ENCODE peak calls at places on chromosomes 6 and 20, in five cellular contexts. V is right lobe of liver, W is body of pancreas, Y is ovary, P is IMR-90. X is an unnamed sample. For H3K4me1, the result is how much of the 10 kb centered on the place peaks cover.

GRCh38 chr6:137313928-137314855 is 95.0 kb upstream of the IFNGR1 start:
- DNase-seq in V (peak), W (peak), Y (peak), P (peak), X (peak)

GRCh38 chr20:62632575-62632974 is 9.7 kb upstream of the SLCO4A1 start:
- DNase-seq in V (no peak), W (no peak), Y (no peak), P (no peak), X (no peak)

GRCh38 chr6:35448191-35448590 is 3.9 kb upstream of the FANCE start:
- DNase-seq in V (no peak), W (no peak), Y (no peak), P (no peak), X (no peak)

GRCh38 chr20:59571591-59572314 is 32.6 kb upstream of the PHACTR3 start:
- DNase-seq in V (peak), W (peak), Y (peak), P (peak), X (peak)

GRCh38 chr6:109055771-109056235 is 38.8 kb downstream of the SESN1 start:
- DNase-seq in V (no peak), W (no peak), Y (no peak), P (peak), X (no peak)

GRCh38 chr6:75827163-75827562 is 78.1 kb downstream of the MYO6 start:
- DNase-seq in V (no peak), W (no peak), Y (no peak), P (no peak), X (no peak)

GRCh38 chr6:148577687-148578488 is 168.9 kb upstream of the UST start:
- DNase-seq in V (peak), W (peak), Y (peak), P (peak), X (peak)

GRCh38 chr6:41719796-41720620 is 15.4 kb downstream of the TFEB start:
- DNase-seq in V (no peak), W (no peak), Y (no peak), P (no peak), X (no peak)

GRCh38 chr6:27575594-27576361 is 102.9 kb upstream of the ZNF184 start:
- DNase-seq in V (no peak), W (no peak), Y (no peak), P (no peak), X (no peak)

GRCh38 chr6:27669278-27669797 is 196.4 kb upstream of the ZNF184 start:
- DNase-seq in V (no peak), W (no peak), Y (peak), P (no peak), X (no peak)

GRCh38 chr20:55947701-55948100 is 57.6 kb downstream of the CBLN4 start:
- DNase-seq in V (no peak), W (no peak), Y (no peak), P (no peak), X (no peak)

GRCh38 chr20:1267161-1267560 is 1.1 kb downstream of the SNPH start:
- DNase-seq in V (no peak), W (no peak), Y (no peak), P (no peak), X (no peak)

GRCh38 chr6:7146079-7146828 is 38.5 kb downstream of the RREB1 start:
- DNase-seq in V (peak), W (peak), Y (peak), P (peak), X (peak)

GRCh38 chr20:25196701-25197120 is 1.2 kb downstream of the ENTPD6 start:
- DNase-seq in V (no peak), W (no peak), Y (no peak), P (no peak), X (no peak)

GRCh38 chr20:53070714-53071392 is 98.7 kb downstream of the TSHZ2 start:
- DNase-seq in V (no peak), W (no peak), Y (no peak), P (no peak), X (no peak)

GRCh38 chr20:32767418-32768198 is 5.4 kb downstream of the DNMT3B start:
- DNase-seq in V (no peak), W (no peak), Y (no peak), P (no peak), X (no peak)

GRCh38 chr6:1608976-1609661 is 596 bp upstream of the FOXC1 start:
- DNase-seq in V (no peak), W (peak), Y (peak), P (peak), X (no peak)

GRCh38 chr6:170124150-170124549 is 166.7 kb downstream of the DLL1 start:
- DNase-seq in V (no peak), W (no peak), Y (no peak), P (no peak), X (no peak)

GRCh38 chr20:44019638-44020335 is 105.1 kb downstream of the TOX2 start:
- DNase-seq in V (no peak), W (no peak), Y (no peak), P (peak), X (no peak)

GRCh38 chr20:40008177-40008576 is 680.9 kb downstream of the MAFB start:
- DNase-seq in V (no peak), W (no peak), Y (no peak), P (peak), X (no peak)

GRCh38 chr6:137707590-137708360 is 159.3 kb upstream of the TNFAIP3 start:
- DNase-seq in V (peak), W (peak), Y (peak), P (peak), X (peak)

GRCh38 chr6:32047855-32048766 is 9.9 kb downstream of the CYP21A2 start:
- DNase-seq in V (peak), W (peak), Y (peak), P (peak), X (peak)

GRCh38 chr6:163983601-163984445 is 569.3 kb downstream of the QKI start:
- DNase-seq in V (no peak), W (no peak), Y (no peak), P (no peak), X (no peak)

GRCh38 chr20:45826381-45827019 is 612 bp downstream of the TNNC2 start:
- DNase-seq in V (no peak), W (no peak), Y (peak), P (peak), X (no peak)

GRCh38 chr6:143136647-143137046 is 76.0 kb downstream of the AIG1 start:
- DNase-seq in V (no peak), W (no peak), Y (no peak), P (no peak), X (no peak)

GRCh38 chr20:4810446-4811019 is 88.8 kb downstream of the PRND start:
- DNase-seq in V (no peak), W (no peak), Y (no peak), P (no peak), X (no peak)
- H3K4me1 ChIP-seq in V (under half), W (under half), Y (under half), P (under half), X (under half)

GRCh38 chr20:4533734-4534133 is 188.0 kb upstream of the PRND start:
- DNase-seq in V (no peak), W (no peak), Y (no peak), P (no peak), X (no peak)
- TF ChIP-seq POLR2A in V (no peak), W (no peak), Y (no peak), P (no peak), X (no peak)

DNA sequence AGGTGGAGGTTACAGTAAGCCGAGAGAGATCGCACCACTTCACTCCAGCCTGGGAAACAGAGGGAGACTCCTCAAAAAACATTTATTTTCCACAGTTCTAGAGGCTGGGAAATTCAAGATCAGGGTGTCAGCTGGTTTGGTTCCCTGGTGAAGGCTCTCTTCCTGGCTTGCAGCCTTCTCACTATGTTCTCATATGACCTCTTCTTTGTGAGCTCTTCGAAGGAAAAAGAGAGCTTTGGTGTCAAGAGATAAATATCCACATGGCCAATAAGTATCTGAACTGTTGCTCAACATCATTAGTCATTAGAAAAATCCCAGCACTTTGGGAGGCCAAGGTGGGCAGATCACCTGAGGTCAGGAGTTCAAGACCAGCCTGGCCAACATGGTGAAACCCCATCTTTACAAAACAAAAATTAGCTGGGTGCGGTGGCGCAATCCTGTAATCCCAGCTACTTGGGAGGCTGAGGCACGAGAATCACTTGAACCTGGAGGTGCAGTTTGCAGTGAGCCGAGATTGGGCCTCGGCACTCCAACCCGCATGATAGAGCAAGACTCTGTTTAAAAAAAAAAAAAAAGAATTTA is 40.2 kb downstream of the GTF2H5 start:
- DNase-seq in V (no peak), W (no peak), Y (no peak), P (no peak), X (no peak)
- H3K27ac ChIP-seq in V (no peak), W (no peak), Y (no peak), P (no peak), X (no peak)

DNA sequence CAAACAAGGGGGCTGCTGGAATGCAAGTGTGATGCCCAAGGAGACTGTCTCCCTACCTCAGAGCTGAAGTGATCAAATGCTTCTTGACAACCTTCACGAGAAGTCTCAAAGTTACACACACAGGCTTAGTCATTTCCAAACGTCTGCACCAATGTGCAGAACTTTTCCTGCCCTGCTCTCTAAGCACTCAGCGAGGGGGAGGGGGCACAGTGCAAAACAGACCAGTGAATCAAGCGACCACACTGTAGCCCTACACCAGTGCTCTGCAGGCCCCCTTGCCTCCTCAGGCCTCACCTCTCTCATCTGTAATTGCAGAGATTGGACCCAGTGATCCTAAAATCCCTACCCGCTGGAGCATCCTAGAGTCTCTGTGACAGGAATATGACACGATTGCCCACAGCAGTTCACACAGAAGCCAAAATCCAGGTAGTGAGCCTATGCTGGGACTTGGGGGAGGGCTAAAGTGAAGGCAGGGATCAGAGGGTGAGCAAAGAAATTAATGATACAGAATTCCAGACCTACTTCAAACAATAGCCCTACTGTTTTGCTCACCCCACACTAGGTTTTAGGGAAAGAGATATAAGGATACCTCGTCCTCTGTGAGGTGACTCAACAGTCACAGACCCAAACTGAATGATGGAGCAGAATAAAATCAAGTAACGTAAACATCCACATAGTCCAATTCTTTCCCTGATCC is 56.4 kb downstream of the ATXN1 start:
- DNase-seq in V (no peak), W (no peak), Y (no peak), P (peak), X (no peak)
- H3K4me1 ChIP-seq in V (under half), W (under half), Y (under half), P (under half), X (under half)

DNA sequence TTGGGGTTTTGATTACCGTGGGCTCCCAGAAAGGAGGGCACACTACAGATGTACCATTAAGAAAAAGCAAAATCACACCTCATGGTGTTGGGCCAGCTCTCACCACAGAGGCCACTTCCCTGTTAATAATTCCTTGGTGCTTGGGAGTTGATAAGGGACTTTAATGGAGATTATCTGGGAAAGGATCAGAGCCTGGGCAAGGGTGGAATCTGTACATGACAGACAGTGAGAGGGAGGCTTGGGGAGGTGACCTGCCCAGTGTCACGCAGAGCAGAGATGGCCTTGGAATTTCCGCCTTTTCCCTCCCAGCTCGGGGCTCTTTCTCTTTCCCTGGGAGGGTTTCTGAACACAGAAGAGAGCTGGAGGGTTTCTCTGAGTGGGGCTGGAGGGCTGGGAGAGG is 16.6 kb upstream of the KCNK16 start:
- DNase-seq in V (no peak), W (no peak), Y (no peak), P (no peak), X (no peak)
- TF ChIP-seq POLR2A in V (no peak), W (no peak), Y (no peak), P (no peak), X (no peak)

DNA sequence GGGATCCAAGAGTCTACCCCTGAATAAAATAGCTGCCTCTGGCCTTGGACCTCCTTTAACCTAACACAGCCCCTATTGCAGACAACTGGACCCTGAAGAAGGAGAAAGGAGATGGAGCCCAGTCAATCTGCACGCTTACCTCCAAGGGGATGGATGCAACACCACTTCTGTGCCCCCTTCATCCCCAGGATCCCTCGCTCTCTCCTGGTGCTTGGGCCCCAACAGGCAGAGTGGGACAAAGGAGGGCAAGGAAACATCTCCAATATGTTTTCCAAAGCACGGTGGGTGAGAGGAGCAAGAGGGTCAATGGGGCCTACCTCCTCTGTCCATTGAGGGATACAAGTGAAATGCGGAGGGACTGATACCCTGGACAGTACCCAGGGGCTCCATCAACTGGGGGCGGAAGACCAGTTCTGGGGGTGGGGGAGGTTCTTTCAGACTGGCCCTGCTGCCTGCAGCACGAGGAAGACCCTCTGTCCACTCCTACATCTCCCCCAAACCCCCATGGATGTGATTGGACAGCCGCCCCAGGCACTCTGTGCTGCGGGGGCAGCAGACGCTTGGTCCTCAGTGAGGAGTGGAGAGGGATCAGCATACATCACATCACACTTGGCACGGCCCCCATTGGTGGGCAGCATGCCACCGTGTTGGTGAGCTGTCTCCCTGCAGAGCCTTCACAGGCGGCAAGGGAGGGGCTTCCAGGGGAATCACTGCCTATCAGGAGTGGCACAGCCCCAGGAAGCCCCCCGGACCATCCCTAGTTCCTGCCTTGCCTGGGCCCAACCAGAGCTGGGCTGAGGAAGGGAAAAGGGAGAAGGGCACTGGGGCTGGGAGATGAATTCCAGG is 70.6 kb downstream of the MRPL14 start:
- DNase-seq in V (peak), W (no peak), Y (no peak), P (peak), X (peak)
- H3K27ac ChIP-seq in V (no peak), W (no peak), Y (no peak), P (peak), X (no peak)

GRCh38 chr20:47353224-47353696 is 3.2 kb downstream of the ZMYND8 start:
- DNase-seq in V (no peak), W (no peak), Y (no peak), P (no peak), X (no peak)
- H3K4me1 ChIP-seq in V (under half), W (half or more), Y (under half), P (half or more), X (half or more)

GRCh38 chr6:17712573-17712972 is 5.8 kb upstream of the NUP153 start:
- DNase-seq in V (no peak), W (no peak), Y (no peak), P (peak), X (no peak)

GRCh38 chr6:17710331-17710730 is 3.6 kb upstream of the NUP153 start:
- DNase-seq in V (no peak), W (no peak), Y (no peak), P (peak), X (no peak)

GRCh38 chr6:17719323-17720041 is 12.8 kb upstream of the NUP153 start:
- DNase-seq in V (no peak), W (no peak), Y (no peak), P (no peak), X (no peak)

GRCh38 chr6:17714177-17714576 is 7.5 kb upstream of the NUP153 start:
- DNase-seq in V (no peak), W (no peak), Y (no peak), P (peak), X (no peak)

GRCh38 chr6:17714879-17715860 is 8.4 kb upstream of the NUP153 start:
- DNase-seq in V (no peak), W (no peak), Y (no peak), P (peak), X (no peak)
- TF ChIP-seq POLR2A in V (no peak), W (no peak), Y (no peak), P (no peak), X (no peak)

GRCh38 chr6:10433322-10433721 is 18.4 kb upstream of the TFAP2A start:
- DNase-seq in V (no peak), W (no peak), Y (no peak), P (no peak), X (no peak)

GRCh38 chr6:10431423-10432164 is 16.7 kb upstream of the TFAP2A start:
- DNase-seq in V (no peak), W (no peak), Y (no peak), P (no peak), X (no peak)

GRCh38 chr6:10426781-10427279 is 12.0 kb upstream of the TFAP2A start:
- DNase-seq in V (no peak), W (no peak), Y (no peak), P (no peak), X (no peak)

GRCh38 chr6:10425973-10426780 is 11.3 kb upstream of the TFAP2A start:
- DNase-seq in V (peak), W (no peak), Y (no peak), P (no peak), X (no peak)

DNA sequence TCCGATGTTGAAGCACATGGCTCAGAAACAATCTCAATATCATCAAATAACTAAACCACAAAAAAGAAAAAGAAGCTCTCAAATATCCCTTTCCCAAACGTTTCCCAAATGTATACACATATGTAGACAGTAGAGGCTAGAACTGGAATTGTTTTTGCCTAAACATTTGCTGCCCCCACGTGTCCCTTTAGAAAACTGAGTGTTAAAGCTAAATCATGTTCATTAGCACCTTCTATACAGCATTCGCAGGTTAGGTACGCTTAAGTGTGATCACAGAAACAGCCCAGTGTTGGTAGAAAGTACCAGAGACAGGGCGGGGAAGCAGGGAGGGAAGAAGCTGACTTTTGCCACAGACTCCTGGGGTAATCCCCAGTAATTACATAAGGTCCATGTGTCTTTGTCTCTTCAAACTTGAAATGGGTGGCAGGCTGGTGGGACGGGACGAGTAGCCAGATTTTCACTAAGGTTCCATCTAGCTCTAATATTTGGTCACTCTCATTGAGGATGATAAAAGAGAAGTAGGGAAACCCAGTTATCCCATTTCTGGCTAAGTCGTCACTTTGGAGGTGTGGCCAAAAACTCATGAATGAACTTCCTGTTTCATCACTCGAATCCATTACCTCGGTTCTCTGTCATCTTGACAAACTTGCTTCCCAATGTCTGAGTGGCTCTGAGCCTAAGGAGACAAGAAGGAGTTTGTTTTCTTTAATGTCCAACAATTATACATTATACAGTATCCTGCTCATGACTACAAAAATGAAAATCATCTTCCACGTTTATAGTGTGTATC is 15.0 kb upstream of the TFAP2A start:
- DNase-seq in V (no peak), W (peak), Y (no peak), P (peak), X (no peak)
- H3K27ac ChIP-seq in V (no peak), W (no peak), Y (no peak), P (no peak), X (no peak)

X was measured in adrenal gland.